ENCODE peak calls at places on chromosomes 5 and 9, in ten cellular contexts. One of them, this sample, is unnamed.

GRCh38 chr5:149200355-149200754 is 59.1 kb downstream of the ABLIM3 start:
- DNase-seq in SIG-M5: no peak
- DNase-seq in RWPE1: no peak
- DNase-seq in activated CD4-positive, alpha-beta T cell treated with anti-CD3 and anti-CD28 coated beads for 36 hours: no peak
- DNase-seq in astrocyte of the spinal cord: no peak
- DNase-seq in Kasumi-1: no peak
- DNase-seq in COLO829: no peak
- DNase-seq in left ventricle myocardium superior: no peak
- DNase-seq in activated naive CD8-positive, alpha-beta T cell treated with anti-CD3 and anti-CD28 coated beads for 36 hours: no peak
- DNase-seq in OCI-M1: no peak
- DNase-seq in this sample: no peak

GRCh38 chr9:30932226-30932625 is 1452.2 kb upstream of the ACO1 start:
- DNase-seq in SIG-M5: no peak
- DNase-seq in RWPE1: peak; percentile 6
- DNase-seq in activated CD4-positive, alpha-beta T cell treated with anti-CD3 and anti-CD28 coated beads for 36 hours: no peak
- DNase-seq in astrocyte of the spinal cord: peak; percentile 5
- DNase-seq in Kasumi-1: no peak
- DNase-seq in COLO829: no peak
- DNase-seq in left ventricle myocardium superior: no peak
- DNase-seq in activated naive CD8-positive, alpha-beta T cell treated with anti-CD3 and anti-CD28 coated beads for 36 hours: no peak
- DNase-seq in OCI-M1: peak; percentile 8
- DNase-seq in this sample: no peak

GRCh38 chr5:6454628-6455053 is 6.0 kb downstream of the UBE2QL1 start:
- DNase-seq in SIG-M5: no peak
- DNase-seq in RWPE1: no peak
- DNase-seq in activated CD4-positive, alpha-beta T cell treated with anti-CD3 and anti-CD28 coated beads for 36 hours: no peak
- DNase-seq in astrocyte of the spinal cord: no peak
- DNase-seq in Kasumi-1: no peak
- DNase-seq in COLO829: no peak
- DNase-seq in left ventricle myocardium superior: peak; percentile 61
- DNase-seq in activated naive CD8-positive, alpha-beta T cell treated with anti-CD3 and anti-CD28 coated beads for 36 hours: no peak
- DNase-seq in OCI-M1: no peak
- DNase-seq in this sample: no peak

GRCh38 chr5:133783481-133783880 is 171.1 kb upstream of the FSTL4 start:
- DNase-seq in SIG-M5: no peak
- DNase-seq in RWPE1: no peak
- DNase-seq in activated CD4-positive, alpha-beta T cell treated with anti-CD3 and anti-CD28 coated beads for 36 hours: peak; percentile 25
- DNase-seq in astrocyte of the spinal cord: no peak
- DNase-seq in Kasumi-1: no peak
- DNase-seq in COLO829: no peak
- DNase-seq in left ventricle myocardium superior: no peak
- DNase-seq in activated naive CD8-positive, alpha-beta T cell treated with anti-CD3 and anti-CD28 coated beads for 36 hours: no peak
- DNase-seq in OCI-M1: no peak
- DNase-seq in this sample: no peak

GRCh38 chr5:152584103-152584502 is 179.0 kb upstream of the NMUR2 start:
- DNase-seq in SIG-M5: no peak
- DNase-seq in RWPE1: no peak
- DNase-seq in activated CD4-positive, alpha-beta T cell treated with anti-CD3 and anti-CD28 coated beads for 36 hours: no peak
- DNase-seq in astrocyte of the spinal cord: no peak
- DNase-seq in Kasumi-1: no peak
- DNase-seq in COLO829: no peak
- DNase-seq in left ventricle myocardium superior: no peak
- DNase-seq in activated naive CD8-positive, alpha-beta T cell treated with anti-CD3 and anti-CD28 coated beads for 36 hours: no peak
- DNase-seq in OCI-M1: no peak
- DNase-seq in this sample: no peak

GRCh38 chr9:10045598-10045997 is 567.2 kb downstream of the PTPRD start:
- DNase-seq in SIG-M5: no peak
- DNase-seq in RWPE1: no peak
- DNase-seq in activated CD4-positive, alpha-beta T cell treated with anti-CD3 and anti-CD28 coated beads for 36 hours: no peak
- DNase-seq in astrocyte of the spinal cord: peak; percentile 37
- DNase-seq in Kasumi-1: peak; percentile 9
- DNase-seq in COLO829: no peak
- DNase-seq in left ventricle myocardium superior: no peak
- DNase-seq in activated naive CD8-positive, alpha-beta T cell treated with anti-CD3 and anti-CD28 coated beads for 36 hours: no peak
- DNase-seq in OCI-M1: peak; percentile 100
- DNase-seq in this sample: no peak

GRCh38 chr5:108743344-108743743 is 4.4 kb upstream of the FER start:
- DNase-seq in SIG-M5: no peak
- DNase-seq in RWPE1: no peak
- DNase-seq in activated CD4-positive, alpha-beta T cell treated with anti-CD3 and anti-CD28 coated beads for 36 hours: no peak
- DNase-seq in astrocyte of the spinal cord: no peak
- DNase-seq in Kasumi-1: no peak
- DNase-seq in COLO829: no peak
- DNase-seq in left ventricle myocardium superior: no peak
- DNase-seq in activated naive CD8-positive, alpha-beta T cell treated with anti-CD3 and anti-CD28 coated beads for 36 hours: no peak
- DNase-seq in OCI-M1: no peak
- DNase-seq in this sample: no peak

GRCh38 chr9:1173211-1173610 is 123.1 kb downstream of the DMRT2 start:
- DNase-seq in SIG-M5: no peak
- DNase-seq in RWPE1: no peak
- DNase-seq in activated CD4-positive, alpha-beta T cell treated with anti-CD3 and anti-CD28 coated beads for 36 hours: no peak
- DNase-seq in astrocyte of the spinal cord: peak; percentile 1
- DNase-seq in Kasumi-1: no peak
- DNase-seq in COLO829: no peak
- DNase-seq in left ventricle myocardium superior: no peak
- DNase-seq in activated naive CD8-positive, alpha-beta T cell treated with anti-CD3 and anti-CD28 coated beads for 36 hours: no peak
- DNase-seq in OCI-M1: no peak
- DNase-seq in this sample: no peak

GRCh38 chr9:21964925-21965385 is 29.2 kb downstream of the CDKN2A start:
- DNase-seq in SIG-M5: no peak
- DNase-seq in RWPE1: no peak
- DNase-seq in activated CD4-positive, alpha-beta T cell treated with anti-CD3 and anti-CD28 coated beads for 36 hours: peak; percentile 75
- DNase-seq in astrocyte of the spinal cord: peak; percentile 61
- DNase-seq in Kasumi-1: no peak
- DNase-seq in COLO829: no peak
- DNase-seq in left ventricle myocardium superior: no peak
- DNase-seq in activated naive CD8-positive, alpha-beta T cell treated with anti-CD3 and anti-CD28 coated beads for 36 hours: peak; percentile 63
- DNase-seq in OCI-M1: peak; percentile 71
- DNase-seq in this sample: peak; percentile 67

GRCh38 chr5:102651466-102651865 is 103.6 kb upstream of the PAM start:
- DNase-seq in SIG-M5: no peak
- DNase-seq in RWPE1: peak; percentile 29
- DNase-seq in activated CD4-positive, alpha-beta T cell treated with anti-CD3 and anti-CD28 coated beads for 36 hours: no peak
- DNase-seq in astrocyte of the spinal cord: no peak
- DNase-seq in Kasumi-1: no peak
- DNase-seq in COLO829: no peak
- DNase-seq in left ventricle myocardium superior: no peak
- DNase-seq in activated naive CD8-positive, alpha-beta T cell treated with anti-CD3 and anti-CD28 coated beads for 36 hours: no peak
- DNase-seq in OCI-M1: no peak
- DNase-seq in this sample: no peak

GRCh38 chr9:114028646-114029045 is 49.5 kb downstream of the AMBP start:
- DNase-seq in SIG-M5: no peak
- DNase-seq in RWPE1: no peak
- DNase-seq in activated CD4-positive, alpha-beta T cell treated with anti-CD3 and anti-CD28 coated beads for 36 hours: no peak
- DNase-seq in astrocyte of the spinal cord: no peak
- DNase-seq in Kasumi-1: no peak
- DNase-seq in COLO829: no peak
- DNase-seq in left ventricle myocardium superior: no peak
- DNase-seq in activated naive CD8-positive, alpha-beta T cell treated with anti-CD3 and anti-CD28 coated beads for 36 hours: no peak
- DNase-seq in OCI-M1: no peak
- DNase-seq in this sample: no peak

GRCh38 chr5:89313804-89314588 is 431.0 kb upstream of the MEF2C start:
- DNase-seq in SIG-M5: no peak
- DNase-seq in RWPE1: peak; percentile 22
- DNase-seq in activated CD4-positive, alpha-beta T cell treated with anti-CD3 and anti-CD28 coated beads for 36 hours: peak; percentile 38
- DNase-seq in astrocyte of the spinal cord: peak; percentile 94
- DNase-seq in Kasumi-1: peak; percentile 40
- DNase-seq in COLO829: peak; percentile 2
- DNase-seq in left ventricle myocardium superior: no peak
- DNase-seq in activated naive CD8-positive, alpha-beta T cell treated with anti-CD3 and anti-CD28 coated beads for 36 hours: peak; percentile 22
- DNase-seq in OCI-M1: peak; percentile 73
- DNase-seq in this sample: no peak

GRCh38 chr9:25724424-25724823 is 46.2 kb upstream of the TUSC1 start:
- DNase-seq in SIG-M5: no peak
- DNase-seq in RWPE1: peak; percentile 34
- DNase-seq in activated CD4-positive, alpha-beta T cell treated with anti-CD3 and anti-CD28 coated beads for 36 hours: no peak
- DNase-seq in astrocyte of the spinal cord: peak; percentile 73
- DNase-seq in Kasumi-1: no peak
- DNase-seq in COLO829: peak; percentile 28
- DNase-seq in left ventricle myocardium superior: no peak
- DNase-seq in activated naive CD8-positive, alpha-beta T cell treated with anti-CD3 and anti-CD28 coated beads for 36 hours: no peak
- DNase-seq in OCI-M1: peak; percentile 50
- DNase-seq in this sample: no peak

GRCh38 chr9:98879958-98880300 is 63.8 kb upstream of the COL15A1 start:
- DNase-seq in SIG-M5: no peak
- DNase-seq in RWPE1: no peak
- DNase-seq in activated CD4-positive, alpha-beta T cell treated with anti-CD3 and anti-CD28 coated beads for 36 hours: no peak
- DNase-seq in astrocyte of the spinal cord: no peak
- DNase-seq in Kasumi-1: no peak
- DNase-seq in COLO829: no peak
- DNase-seq in left ventricle myocardium superior: peak; percentile 59
- DNase-seq in activated naive CD8-positive, alpha-beta T cell treated with anti-CD3 and anti-CD28 coated beads for 36 hours: no peak
- DNase-seq in OCI-M1: no peak
- DNase-seq in this sample: no peak

GRCh38 chr5:138873096-138873885 is 1.8 kb downstream of the LRRTM2 start:
- DNase-seq in SIG-M5: no peak
- DNase-seq in RWPE1: no peak
- DNase-seq in activated CD4-positive, alpha-beta T cell treated with anti-CD3 and anti-CD28 coated beads for 36 hours: no peak
- DNase-seq in astrocyte of the spinal cord: no peak
- DNase-seq in Kasumi-1: no peak
- DNase-seq in COLO829: peak; percentile 58
- DNase-seq in left ventricle myocardium superior: no peak
- DNase-seq in activated naive CD8-positive, alpha-beta T cell treated with anti-CD3 and anti-CD28 coated beads for 36 hours: no peak
- DNase-seq in OCI-M1: no peak
- DNase-seq in this sample: no peak

GRCh38 chr5:156383510-156383909 is 56.5 kb downstream of the SGCD start:
- DNase-seq in SIG-M5: no peak
- DNase-seq in RWPE1: no peak
- DNase-seq in activated CD4-positive, alpha-beta T cell treated with anti-CD3 and anti-CD28 coated beads for 36 hours: no peak
- DNase-seq in astrocyte of the spinal cord: peak; percentile 30
- DNase-seq in Kasumi-1: no peak
- DNase-seq in COLO829: peak; percentile 23
- DNase-seq in left ventricle myocardium superior: no peak
- DNase-seq in activated naive CD8-positive, alpha-beta T cell treated with anti-CD3 and anti-CD28 coated beads for 36 hours: no peak
- DNase-seq in OCI-M1: no peak
- DNase-seq in this sample: no peak

GRCh38 chr5:100676807-100677631 is 141.8 kb downstream of the FAM174A start:
- DNase-seq in SIG-M5: no peak
- DNase-seq in RWPE1: no peak
- DNase-seq in activated CD4-positive, alpha-beta T cell treated with anti-CD3 and anti-CD28 coated beads for 36 hours: no peak
- DNase-seq in astrocyte of the spinal cord: peak; percentile 93
- DNase-seq in Kasumi-1: no peak
- DNase-seq in COLO829: no peak
- DNase-seq in left ventricle myocardium superior: no peak
- DNase-seq in activated naive CD8-positive, alpha-beta T cell treated with anti-CD3 and anti-CD28 coated beads for 36 hours: no peak
- DNase-seq in OCI-M1: no peak
- DNase-seq in this sample: no peak

GRCh38 chr5:56814963-56815656 is at the start of gene MAP3K1:
- DNase-seq in SIG-M5: no peak
- DNase-seq in RWPE1: peak; percentile 89
- DNase-seq in activated CD4-positive, alpha-beta T cell treated with anti-CD3 and anti-CD28 coated beads for 36 hours: peak; percentile 86
- DNase-seq in astrocyte of the spinal cord: peak; percentile 59
- DNase-seq in Kasumi-1: peak; percentile 51
- DNase-seq in COLO829: peak; percentile 31
- DNase-seq in left ventricle myocardium superior: peak; percentile 89
- DNase-seq in activated naive CD8-positive, alpha-beta T cell treated with anti-CD3 and anti-CD28 coated beads for 36 hours: peak; percentile 77
- DNase-seq in OCI-M1: peak; percentile 85
- DNase-seq in this sample: peak; percentile 74

GRCh38 chr5:157926953-157927352 is 68.0 kb upstream of the CLINT1 start:
- DNase-seq in SIG-M5: no peak
- DNase-seq in RWPE1: no peak
- DNase-seq in activated CD4-positive, alpha-beta T cell treated with anti-CD3 and anti-CD28 coated beads for 36 hours: no peak
- DNase-seq in astrocyte of the spinal cord: no peak
- DNase-seq in Kasumi-1: no peak
- DNase-seq in COLO829: no peak
- DNase-seq in left ventricle myocardium superior: no peak
- DNase-seq in activated naive CD8-positive, alpha-beta T cell treated with anti-CD3 and anti-CD28 coated beads for 36 hours: no peak
- DNase-seq in OCI-M1: no peak
- DNase-seq in this sample: no peak

GRCh38 chr9:126664893-126665695 is 51.4 kb downstream of the LMX1B start:
- DNase-seq in SIG-M5: no peak
- DNase-seq in RWPE1: no peak
- DNase-seq in activated CD4-positive, alpha-beta T cell treated with anti-CD3 and anti-CD28 coated beads for 36 hours: no peak
- DNase-seq in astrocyte of the spinal cord: no peak
- DNase-seq in Kasumi-1: no peak
- DNase-seq in COLO829: no peak
- DNase-seq in left ventricle myocardium superior: no peak
- DNase-seq in activated naive CD8-positive, alpha-beta T cell treated with anti-CD3 and anti-CD28 coated beads for 36 hours: no peak
- DNase-seq in OCI-M1: no peak
- DNase-seq in this sample: no peak

GRCh38 chr5:946720-947625 is 54.3 kb downstream of the TRIP13 start:
- DNase-seq in SIG-M5: no peak
- DNase-seq in RWPE1: no peak
- DNase-seq in activated CD4-positive, alpha-beta T cell treated with anti-CD3 and anti-CD28 coated beads for 36 hours: no peak
- DNase-seq in astrocyte of the spinal cord: no peak
- DNase-seq in Kasumi-1: no peak
- DNase-seq in COLO829: no peak
- DNase-seq in left ventricle myocardium superior: no peak
- DNase-seq in activated naive CD8-positive, alpha-beta T cell treated with anti-CD3 and anti-CD28 coated beads for 36 hours: no peak
- DNase-seq in OCI-M1: no peak
- DNase-seq in this sample: no peak

GRCh38 chr5:92944337-92944736 is 636.7 kb downstream of the NR2F1-AS1 start:
- DNase-seq in SIG-M5: no peak
- DNase-seq in RWPE1: no peak
- DNase-seq in activated CD4-positive, alpha-beta T cell treated with anti-CD3 and anti-CD28 coated beads for 36 hours: no peak
- DNase-seq in astrocyte of the spinal cord: no peak
- DNase-seq in Kasumi-1: no peak
- DNase-seq in COLO829: no peak
- DNase-seq in left ventricle myocardium superior: no peak
- DNase-seq in activated naive CD8-positive, alpha-beta T cell treated with anti-CD3 and anti-CD28 coated beads for 36 hours: no peak
- DNase-seq in OCI-M1: no peak
- DNase-seq in this sample: no peak

GRCh38 chr5:32206799-32207634 is 32.9 kb upstream of the GOLPH3 start:
- DNase-seq in SIG-M5: no peak
- DNase-seq in RWPE1: no peak
- DNase-seq in activated CD4-positive, alpha-beta T cell treated with anti-CD3 and anti-CD28 coated beads for 36 hours: no peak
- DNase-seq in astrocyte of the spinal cord: no peak
- DNase-seq in Kasumi-1: no peak
- DNase-seq in COLO829: no peak
- DNase-seq in left ventricle myocardium superior: no peak
- DNase-seq in activated naive CD8-positive, alpha-beta T cell treated with anti-CD3 and anti-CD28 coated beads for 36 hours: no peak
- DNase-seq in OCI-M1: no peak
- DNase-seq in this sample: no peak

This sample was measured in CD8-positive, alpha-beta memory T cell.